ENCODE peak calls at places on chromosomes 5 and 9, in five cellular contexts. One of them, this sample, is unnamed. For H3K79me2 and H3K4me1, the result is how much of the 10 kb centered on the place peaks cover.

GRCh38 chr9:97109194-97109811 is 70.4 kb upstream of the CTSV start:
- DNase-seq in astrocyte: peak
- DNase-seq in OCI-LY7: peak
- DNase-seq in GM23338: peak
- DNase-seq in PC-3: peak
- DNase-seq in this sample: no peak

GRCh38 chr5:127705120-127705892 is 2.1 kb downstream of the CCDC192 start:
- DNase-seq in astrocyte: peak
- DNase-seq in OCI-LY7: no peak
- DNase-seq in GM23338: peak
- DNase-seq in PC-3: peak
- DNase-seq in this sample: peak

GRCh38 chr9:7284517-7284916 is 515.1 kb downstream of the DMAC1 start:
- DNase-seq in astrocyte: no peak
- DNase-seq in OCI-LY7: no peak
- DNase-seq in GM23338: peak
- DNase-seq in PC-3: no peak
- DNase-seq in this sample: no peak

GRCh38 chr9:70954126-70954525 is 167.3 kb downstream of the TRPM3 start:
- DNase-seq in astrocyte: peak
- DNase-seq in OCI-LY7: no peak
- DNase-seq in GM23338: peak
- DNase-seq in PC-3: peak
- DNase-seq in this sample: peak

GRCh38 chr5:167899490-167899889 is 392.0 kb upstream of the WWC1 start:
- DNase-seq in astrocyte: peak
- DNase-seq in OCI-LY7: no peak
- DNase-seq in GM23338: no peak
- DNase-seq in PC-3: peak
- DNase-seq in this sample: no peak

GRCh38 chr5:1315709-1316587 is 21.1 kb upstream of the TERT start:
- DNase-seq in astrocyte: no peak
- DNase-seq in OCI-LY7: peak
- DNase-seq in GM23338: peak
- DNase-seq in PC-3: peak
- DNase-seq in this sample: peak

GRCh38 chr9:38360880-38361836 is 31.3 kb upstream of the ALDH1B1 start:
- DNase-seq in astrocyte: no peak
- DNase-seq in OCI-LY7: no peak
- DNase-seq in GM23338: no peak
- DNase-seq in PC-3: no peak
- DNase-seq in this sample: no peak

GRCh38 chr5:34586117-34586885 is 69.8 kb upstream of the RAI14 start:
- DNase-seq in astrocyte: peak
- DNase-seq in OCI-LY7: no peak
- DNase-seq in GM23338: no peak
- DNase-seq in PC-3: peak
- DNase-seq in this sample: peak

GRCh38 chr5:133030343-133031005 is 4.1 kb upstream of the ZCCHC10 start:
- DNase-seq in astrocyte: no peak
- DNase-seq in OCI-LY7: peak
- DNase-seq in GM23338: no peak
- DNase-seq in PC-3: no peak
- DNase-seq in this sample: no peak

GRCh38 chr9:115524467-115525059 is 406.6 kb upstream of the TNC start:
- DNase-seq in astrocyte: peak
- DNase-seq in OCI-LY7: peak
- DNase-seq in GM23338: peak
- DNase-seq in PC-3: peak
- DNase-seq in this sample: no peak

GRCh38 chr9:123997665-123998277 is 13.8 kb upstream of the LHX2 start:
- DNase-seq in astrocyte: no peak
- DNase-seq in OCI-LY7: no peak
- DNase-seq in GM23338: peak
- DNase-seq in PC-3: no peak
- DNase-seq in this sample: no peak

GRCh38 chr5:74409166-74409706 is 231.3 kb downstream of the ENC1 start:
- DNase-seq in astrocyte: no peak
- DNase-seq in OCI-LY7: no peak
- DNase-seq in GM23338: no peak
- DNase-seq in PC-3: no peak
- DNase-seq in this sample: no peak

GRCh38 chr5:2749514-2750025 is 1.9 kb downstream of the IRX2 start:
- DNase-seq in astrocyte: no peak
- DNase-seq in OCI-LY7: no peak
- DNase-seq in GM23338: peak
- DNase-seq in PC-3: no peak
- DNase-seq in this sample: no peak

GRCh38 chr9:137832830-137833590 is 44.6 kb upstream of the CACNA1B start:
- DNase-seq in astrocyte: no peak
- DNase-seq in OCI-LY7: no peak
- DNase-seq in GM23338: no peak
- DNase-seq in PC-3: no peak
- DNase-seq in this sample: peak

GRCh38 chr9:19232830-19233194 is 2.3 kb downstream of the DENND4C start:
- DNase-seq in astrocyte: peak
- DNase-seq in OCI-LY7: peak
- DNase-seq in GM23338: no peak
- DNase-seq in PC-3: peak
- DNase-seq in this sample: peak

GRCh38 chr5:148401604-148402003 is 17.8 kb downstream of the FBXO38 start:
- DNase-seq in astrocyte: no peak
- DNase-seq in OCI-LY7: no peak
- DNase-seq in GM23338: no peak
- DNase-seq in PC-3: peak
- DNase-seq in this sample: no peak

GRCh38 chr5:174141398-174141797 is 95.9 kb downstream of the NSG2 start:
- DNase-seq in astrocyte: no peak
- DNase-seq in OCI-LY7: no peak
- DNase-seq in GM23338: no peak
- DNase-seq in PC-3: no peak
- DNase-seq in this sample: no peak

GRCh38 chr9:109716631-109717030 is 63.4 kb upstream of the PALM2AKAP2 start:
- DNase-seq in astrocyte: peak
- DNase-seq in OCI-LY7: no peak
- DNase-seq in GM23338: no peak
- DNase-seq in PC-3: peak
- DNase-seq in this sample: peak

DNA sequence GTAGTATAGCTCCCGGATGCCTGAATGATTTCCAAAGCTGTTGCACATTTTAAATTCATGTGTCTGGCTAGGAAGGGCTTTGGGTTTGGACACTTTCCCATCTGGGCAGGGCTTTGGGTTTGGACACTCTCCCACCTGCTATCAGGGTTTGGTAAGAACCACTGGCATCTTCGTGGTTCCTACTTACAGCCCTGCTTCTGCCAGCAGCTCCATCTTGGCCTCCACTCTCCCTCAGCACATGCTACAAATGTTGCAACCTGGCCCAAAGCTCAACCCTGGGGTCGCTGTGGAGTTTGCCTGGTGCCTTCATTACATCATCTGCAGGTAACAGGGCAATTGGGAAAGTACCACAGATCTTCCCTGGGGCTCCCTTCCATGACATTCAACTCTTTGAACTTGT is 3.5 kb downstream of the TMCO6 start:
- DNase-seq in astrocyte: peak
- DNase-seq in OCI-LY7: no peak
- DNase-seq in GM23338: no peak
- DNase-seq in PC-3: no peak
- DNase-seq in this sample: no peak
- H3K79me2 ChIP-seq in astrocyte: under half
- H3K79me2 ChIP-seq in OCI-LY7: under half
- H3K79me2 ChIP-seq in GM23338: under half
- H3K79me2 ChIP-seq in PC-3: under half
- H3K79me2 ChIP-seq in this sample: under half

GRCh38 chr5:119340597-119341218 is 15.1 kb upstream of the TNFAIP8 start:
- DNase-seq in astrocyte: no peak
- DNase-seq in OCI-LY7: peak
- DNase-seq in GM23338: no peak
- DNase-seq in PC-3: no peak
- DNase-seq in this sample: no peak
- H3K4me1 ChIP-seq in astrocyte: under half
- H3K4me1 ChIP-seq in OCI-LY7: half or more
- H3K4me1 ChIP-seq in GM23338: under half
- H3K4me1 ChIP-seq in PC-3: under half
- H3K4me1 ChIP-seq in this sample: under half

DNA sequence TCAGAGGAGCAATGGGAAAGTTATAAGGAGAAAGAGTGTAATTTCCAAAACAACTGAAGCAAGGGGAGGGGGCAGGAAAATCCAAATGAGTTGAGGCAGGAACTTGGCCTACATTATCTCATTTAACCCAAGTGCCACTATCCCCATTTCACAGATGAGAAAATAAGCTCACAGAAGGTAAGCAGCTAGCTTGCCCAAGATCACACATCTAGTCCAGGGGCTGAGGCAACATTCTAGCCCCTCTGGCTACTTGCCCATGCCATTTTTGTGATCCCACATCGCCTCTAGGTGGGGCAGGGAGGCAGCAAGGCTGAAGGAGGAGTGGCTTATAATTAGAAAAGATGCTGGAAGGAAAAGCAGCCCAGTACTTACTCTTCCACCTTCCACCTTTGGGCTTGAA is 2.6 kb upstream of the PSIP1 start:
- DNase-seq in astrocyte: no peak
- DNase-seq in OCI-LY7: peak
- DNase-seq in GM23338: peak
- DNase-seq in PC-3: peak
- DNase-seq in this sample: no peak
- H3K27ac ChIP-seq in astrocyte: no peak
- H3K27ac ChIP-seq in OCI-LY7: peak
- H3K27ac ChIP-seq in GM23338: peak
- H3K27ac ChIP-seq in PC-3: no peak
- H3K27ac ChIP-seq in this sample: no peak

GRCh38 chr9:131736440-131736839 is 3.4 kb downstream of the RAPGEF1 start:
- DNase-seq in astrocyte: no peak
- DNase-seq in OCI-LY7: peak
- DNase-seq in GM23338: no peak
- DNase-seq in PC-3: no peak
- DNase-seq in this sample: no peak
- H3K79me2 ChIP-seq in astrocyte: half or more
- H3K79me2 ChIP-seq in OCI-LY7: half or more
- H3K79me2 ChIP-seq in GM23338: half or more
- H3K79me2 ChIP-seq in PC-3: half or more
- H3K79me2 ChIP-seq in this sample: half or more